ENCODE peak calls at places on chromosomes 2 and 18, in nine cellular contexts. V is breast epithelium, K is psoas muscle, U is spleen, P is left lung, S is left ventricle myocardium inferior, Z is fibroblast of lung, J is heart right ventricle, G is tibial artery. C is an unnamed sample. For H3K4me1, the result is how much of the 10 kb centered on the place peaks cover.

GRCh38 chr2:3594493-3595281 is at the start of gene COLEC11:
- DNase-seq in V (no peak), K (peak), U (peak), P (peak), S (peak), Z (no peak), J (peak), G (no peak), C (no peak)

GRCh38 chr18:51522338-51522737 is 324.9 kb upstream of the MEX3C start:
- DNase-seq in V (no peak), K (no peak), U (no peak), P (no peak), S (no peak), Z (no peak), J (no peak), G (no peak), C (no peak)

GRCh38 chr2:75640621-75641121 is 5.9 kb upstream of the MRPL19 start:
- DNase-seq in V (peak), K (peak), U (peak), P (peak), S (peak), Z (peak), J (peak), G (peak), C (peak)

GRCh38 chr2:53028259-53028658 is 739.3 kb upstream of the CHAC2 start:
- DNase-seq in V (no peak), K (no peak), U (no peak), P (no peak), S (no peak), Z (peak), J (no peak), G (no peak), C (no peak)

GRCh38 chr2:3659447-3660432 is 1.7 kb downstream of the ALLC start:
- DNase-seq in V (no peak), K (peak), U (peak), P (no peak), S (peak), Z (peak), J (peak), G (peak), C (no peak)

GRCh38 chr2:59726226-59726800 is 827.1 kb downstream of the BCL11A start:
- DNase-seq in V (no peak), K (no peak), U (no peak), P (no peak), S (no peak), Z (no peak), J (no peak), G (no peak), C (no peak)

GRCh38 chr2:127193164-127193947 is 26.7 kb downstream of the CYP27C1 start:
- DNase-seq in V (no peak), K (no peak), U (peak), P (no peak), S (no peak), Z (no peak), J (no peak), G (no peak), C (peak)

GRCh38 chr2:135552887-135553286 is 21.6 kb downstream of the R3HDM1 start:
- DNase-seq in V (no peak), K (no peak), U (no peak), P (no peak), S (no peak), Z (no peak), J (no peak), G (no peak), C (no peak)

GRCh38 chr2:10231551-10232085 is 71.1 kb upstream of the HPCAL1 start:
- DNase-seq in V (no peak), K (no peak), U (peak), P (no peak), S (no peak), Z (no peak), J (no peak), G (peak), C (no peak)

GRCh38 chr18:36402765-36403396 is 105.4 kb downstream of the FHOD3 start:
- DNase-seq in V (peak), K (peak), U (no peak), P (peak), S (peak), Z (peak), J (peak), G (peak), C (no peak)

GRCh38 chr2:60445684-60446184 is 107.7 kb downstream of the BCL11A start:
- DNase-seq in V (no peak), K (no peak), U (no peak), P (no peak), S (no peak), Z (peak), J (no peak), G (no peak), C (no peak)

GRCh38 chr2:119288576-119288975 is 64.9 kb downstream of the STEAP3 start:
- DNase-seq in V (no peak), K (no peak), U (no peak), P (no peak), S (no peak), Z (no peak), J (no peak), G (no peak), C (no peak)

GRCh38 chr18:77133920-77134496 is 1.4 kb upstream of the MBP start:
- DNase-seq in V (peak), K (peak), U (peak), P (peak), S (peak), Z (no peak), J (peak), G (no peak), C (no peak)

GRCh38 chr2:85889648-85890281 is 975 bp upstream of the ST3GAL5 start:
- DNase-seq in V (no peak), K (peak), U (no peak), P (peak), S (no peak), Z (no peak), J (no peak), G (no peak), C (peak)

GRCh38 chr2:144359684-144360083 is 160.2 kb downstream of the ZEB2 start:
- DNase-seq in V (no peak), K (no peak), U (no peak), P (no peak), S (no peak), Z (no peak), J (no peak), G (no peak), C (no peak)

GRCh38 chr2:28621172-28622100 is 125.6 kb downstream of the PLB1 start:
- DNase-seq in V (peak), K (peak), U (peak), P (peak), S (no peak), Z (peak), J (peak), G (peak), C (peak)

GRCh38 chr2:69620870-69621269 is 22.7 kb downstream of the AAK1 start:
- DNase-seq in V (no peak), K (no peak), U (no peak), P (no peak), S (no peak), Z (no peak), J (no peak), G (no peak), C (no peak)

GRCh38 chr2:102166189-102166845 is 20.5 kb upstream of the IL1RL2 start:
- DNase-seq in V (peak), K (no peak), U (no peak), P (no peak), S (no peak), Z (peak), J (peak), G (peak), C (no peak)

GRCh38 chr2:169349528-169349927 is 12.8 kb downstream of the LRP2 start:
- DNase-seq in V (no peak), K (no peak), U (no peak), P (no peak), S (no peak), Z (no peak), J (no peak), G (no peak), C (no peak)

GRCh38 chr18:27363918-27364317 is 178.8 kb upstream of the CHST9 start:
- DNase-seq in V (no peak), K (no peak), U (no peak), P (no peak), S (no peak), Z (no peak), J (no peak), G (no peak), C (no peak)

GRCh38 chr2:112259509-112260294 is 4.9 kb upstream of the ZC3H8 start:
- DNase-seq in V (peak), K (peak), U (peak), P (peak), S (peak), Z (peak), J (peak), G (peak), C (peak)

GRCh38 chr2:98282109-98282508 is 64.1 kb upstream of the CNGA3 start:
- DNase-seq in V (no peak), K (no peak), U (no peak), P (no peak), S (no peak), Z (no peak), J (no peak), G (no peak), C (no peak)

GRCh38 chr18:48098538-48098937 is 168.1 kb upstream of the SMAD2 start:
- DNase-seq in V (no peak), K (no peak), U (no peak), P (no peak), S (no peak), Z (no peak), J (no peak), G (no peak), C (no peak)

GRCh38 chr2:203543898-203544328 is 8.8 kb upstream of the RAPH1 start:
- DNase-seq in V (no peak), K (no peak), U (no peak), P (no peak), S (no peak), Z (no peak), J (no peak), G (no peak), C (no peak)

GRCh38 chr2:85017436-85018048 is 46.6 kb downstream of the KCMF1 start:
- DNase-seq in V (no peak), K (no peak), U (no peak), P (no peak), S (no peak), Z (peak), J (no peak), G (no peak), C (no peak)

GRCh38 chr2:97911210-97911921 is 84.4 kb downstream of the TMEM131 start:
- DNase-seq in V (no peak), K (no peak), U (no peak), P (no peak), S (no peak), Z (peak), J (no peak), G (no peak), C (no peak)

GRCh38 chr2:241974096-241974495 is 104.6 kb downstream of the RTP5 start:
- DNase-seq in V (no peak), K (no peak), U (peak), P (no peak), S (no peak), Z (no peak), J (no peak), G (peak), C (no peak)

GRCh38 chr2:43163365-43163715 is 63.1 kb downstream of the ZFP36L2 start:
- DNase-seq in V (no peak), K (no peak), U (no peak), P (no peak), S (no peak), Z (no peak), J (no peak), G (no peak), C (no peak)
- H3K4me1 ChIP-seq in V (under half), K (under half), U (under half), P (under half), S (under half), Z (under half), J (under half), G (under half), C (under half)

GRCh38 chr2:171999604-172000469 is at the start of gene METAP1D:
- DNase-seq in V (peak), K (peak), U (peak), P (peak), S (peak), Z (peak), J (peak), G (peak), C (peak)
- TF ChIP-seq CTCF in V (no peak), K (no peak), U (no peak), P (no peak), S (no peak), Z (no peak), J (no peak), G (no peak), C (no peak)

GRCh38 chr2:187554704-187555082 is 458 bp upstream of the TFPI start:
- DNase-seq in V (no peak), K (no peak), U (no peak), P (no peak), S (no peak), Z (no peak), J (no peak), G (no peak), C (no peak)

GRCh38 chr2:187550797-187551306 is 3.4 kb downstream of the TFPI start:
- DNase-seq in V (no peak), K (no peak), U (no peak), P (no peak), S (no peak), Z (no peak), J (no peak), G (no peak), C (no peak)

GRCh38 chr2:187552381-187552780 is 1.9 kb downstream of the TFPI start:
- DNase-seq in V (no peak), K (no peak), U (no peak), P (no peak), S (no peak), Z (no peak), J (no peak), G (no peak), C (no peak)

GRCh38 chr2:187553908-187554703 is at the start of gene TFPI:
- DNase-seq in V (no peak), K (no peak), U (no peak), P (peak), S (no peak), Z (peak), J (peak), G (no peak), C (no peak)

DNA sequence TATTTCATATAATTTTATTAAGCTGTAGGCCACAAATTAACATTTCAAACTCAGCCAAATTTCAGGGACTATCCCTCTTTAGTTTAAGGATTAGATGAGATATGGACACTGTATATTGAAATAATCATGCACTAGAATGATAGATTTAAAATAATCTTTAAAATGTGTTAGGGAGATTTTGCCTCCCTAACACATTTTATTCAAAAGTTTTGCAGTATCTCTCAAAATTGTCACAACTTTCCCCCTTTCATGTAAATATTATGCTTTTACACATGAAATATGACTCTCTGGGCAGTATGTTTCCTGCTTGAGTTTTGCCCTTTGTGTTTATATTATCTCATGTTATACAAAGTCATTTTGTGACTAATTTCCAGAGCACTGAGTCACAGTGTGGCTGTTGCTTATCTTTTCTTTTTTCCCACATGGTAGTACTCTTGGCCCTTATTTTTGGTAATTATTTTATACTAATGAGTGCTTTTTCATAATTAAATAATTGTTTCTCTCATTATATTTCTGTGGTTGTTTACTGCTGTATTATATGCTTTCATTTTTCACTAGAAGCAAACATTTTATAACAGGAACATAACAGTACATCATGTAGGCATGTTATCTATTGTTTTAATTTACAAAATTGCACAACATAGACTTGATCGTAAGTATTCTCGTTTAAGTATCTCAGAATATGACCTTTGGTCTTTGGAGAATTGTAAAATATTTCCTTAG is 1.1 kb downstream of the TFPI start:
- DNase-seq in V (no peak), K (no peak), U (no peak), P (no peak), S (no peak), Z (peak), J (no peak), G (no peak), C (no peak)
- H3K4me3 ChIP-seq in V (peak), K (peak), U (peak), P (peak), S (peak), Z (peak), J (peak), G (peak), C (peak)

GRCh38 chr2:217419075-217419671 is 559.3 kb upstream of the TNP1 start:
- DNase-seq in V (no peak), K (no peak), U (no peak), P (no peak), S (no peak), Z (no peak), J (no peak), G (no peak), C (no peak)

GRCh38 chr2:217418544-217418943 is 558.7 kb upstream of the TNP1 start:
- DNase-seq in V (no peak), K (no peak), U (no peak), P (no peak), S (no peak), Z (no peak), J (no peak), G (no peak), C (no peak)

GRCh38 chr2:217417536-217417935 is 557.7 kb upstream of the TNP1 start:
- DNase-seq in V (no peak), K (no peak), U (no peak), P (no peak), S (no peak), Z (no peak), J (no peak), G (no peak), C (no peak)

GRCh38 chr2:217415316-217415715 is 555.5 kb upstream of the TNP1 start:
- DNase-seq in V (no peak), K (no peak), U (no peak), P (no peak), S (no peak), Z (no peak), J (no peak), G (no peak), C (no peak)

GRCh38 chr2:217418090-217418489 is 558.2 kb upstream of the TNP1 start:
- DNase-seq in V (no peak), K (no peak), U (no peak), P (no peak), S (no peak), Z (no peak), J (no peak), G (no peak), C (no peak)
- H3K4me1 ChIP-seq in V (under half), K (under half), U (under half), P (under half), S (under half), Z (under half), J (under half), G (under half), C (under half)

GRCh38 chr2:199682001-199682400 is 169.0 kb downstream of the FTCDNL1 start:
- DNase-seq in V (no peak), K (no peak), U (no peak), P (no peak), S (no peak), Z (no peak), J (no peak), G (no peak), C (no peak)
- TF ChIP-seq CTCF in V (no peak), K (no peak), U (no peak), P (no peak), S (no peak), Z (no peak), J (no peak), G (no peak), C (no peak)

DNA sequence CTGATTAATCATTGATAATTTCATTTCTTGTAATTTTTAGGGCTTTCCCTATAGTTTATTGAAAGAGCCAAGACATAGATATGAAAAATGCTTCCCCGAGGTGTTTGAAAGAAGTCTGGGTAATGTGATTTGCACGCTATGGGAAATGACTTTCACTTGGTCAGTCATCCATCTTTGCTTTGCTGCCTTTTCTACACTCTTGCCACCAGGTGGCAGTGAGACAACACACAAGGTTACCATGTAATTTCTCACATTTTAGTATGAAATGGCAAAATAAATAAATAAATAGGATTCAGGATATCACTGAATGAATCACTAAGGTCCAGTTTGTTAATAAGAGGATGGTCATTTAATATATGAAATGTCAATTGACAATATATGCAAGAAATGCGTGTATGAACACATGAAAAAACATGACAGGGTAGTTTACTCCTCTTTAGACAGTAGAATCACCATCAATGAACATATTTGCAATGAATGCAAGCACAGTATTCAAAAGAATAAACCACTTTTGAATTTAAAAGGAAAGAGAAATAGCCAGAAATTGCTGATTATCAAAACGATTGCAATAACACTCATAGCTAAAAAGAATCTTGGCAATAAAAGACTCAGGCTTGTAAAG is 52.2 kb upstream of the KCNH7 start:
- DNase-seq in V (no peak), K (no peak), U (no peak), P (no peak), S (no peak), Z (peak), J (no peak), G (no peak), C (peak)
- H3K4me3 ChIP-seq in V (no peak), K (no peak), U (no peak), P (no peak), S (no peak), Z (no peak), J (no peak), G (no peak), C (no peak)

GRCh38 chr2:37663390-37663789 is 8.1 kb downstream of the CDC42EP3 start:
- DNase-seq in V (no peak), K (no peak), U (no peak), P (no peak), S (no peak), Z (no peak), J (no peak), G (no peak), C (no peak)

GRCh38 chr2:37665622-37666362 is 5.7 kb downstream of the CDC42EP3 start:
- DNase-seq in V (no peak), K (no peak), U (no peak), P (no peak), S (no peak), Z (no peak), J (no peak), G (no peak), C (no peak)

GRCh38 chr2:37666772-37667171 is 4.7 kb downstream of the CDC42EP3 start:
- DNase-seq in V (no peak), K (no peak), U (no peak), P (no peak), S (no peak), Z (no peak), J (no peak), G (no peak), C (no peak)

GRCh38 chr2:37664190-37664751 is 7.2 kb downstream of the CDC42EP3 start:
- DNase-seq in V (no peak), K (no peak), U (no peak), P (no peak), S (no peak), Z (no peak), J (no peak), G (no peak), C (no peak)

GRCh38 chr2:37665038-37665437 is 6.4 kb downstream of the CDC42EP3 start:
- DNase-seq in V (no peak), K (no peak), U (no peak), P (no peak), S (no peak), Z (no peak), J (no peak), G (no peak), C (no peak)
- H3K4me1 ChIP-seq in V (under half), K (half or more), U (under half), P (half or more), S (half or more), Z (under half), J (half or more), G (under half), C (under half)

DNA sequence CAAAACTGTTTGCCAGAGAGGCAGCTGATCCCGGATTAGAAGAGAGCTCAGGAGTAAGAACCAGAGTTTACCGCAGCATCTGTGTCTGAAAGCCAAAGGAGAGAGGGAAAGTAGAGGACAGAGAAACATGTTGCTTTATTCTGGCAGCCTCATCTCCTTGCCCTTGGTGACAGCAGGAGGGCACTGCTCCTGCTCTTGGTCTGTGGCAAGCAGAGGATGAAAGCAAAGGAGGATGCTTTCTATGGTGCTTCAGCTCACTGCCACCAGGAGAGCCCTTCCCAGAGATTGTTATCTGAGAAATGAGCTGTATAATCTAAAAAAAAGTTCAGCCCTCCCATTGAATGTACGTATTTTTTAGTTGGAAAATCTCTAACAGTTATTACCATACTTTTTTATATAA is 7.7 kb downstream of the SLC1A4 start:
- DNase-seq in V (no peak), K (no peak), U (no peak), P (no peak), S (no peak), Z (no peak), J (no peak), G (no peak), C (no peak)
- TF ChIP-seq CTCF in V (no peak), K (no peak), U (no peak), P (no peak), S (no peak), Z (no peak), J (no peak), G (no peak), C (no peak)

C was measured in pancreas.